ENCODE peak calls at places on chromosomes 5 and 9, in four cellular contexts. A is GM23248, J is fibroblast of lung, D is GM23338. V is an unnamed sample.

GRCh38 chr5:141521244-141521781 is 32.4 kb downstream of the PCDHGC5 start:
- DNase-seq in A (peak; percentile 98), J (peak; percentile 100), D (no peak), V (peak; percentile 70)

GRCh38 chr5:98510601-98511000 is 262.9 kb upstream of the RGMB start:
- DNase-seq in A (no peak), J (no peak), D (no peak), V (no peak)

GRCh38 chr5:72645447-72645846 is 138.2 kb upstream of the ZNF366 start:
- DNase-seq in A (no peak), J (no peak), D (no peak), V (no peak)

GRCh38 chr9:137301086-137301947 is 754 bp downstream of the NRARP start:
- DNase-seq in A (peak; percentile 59), J (peak; percentile 58), D (peak; percentile 77), V (peak; percentile 83)

GRCh38 chr5:115414406-115415142 is 118.1 kb upstream of the CCDC112 start:
- DNase-seq in A (peak; percentile 96), J (peak; percentile 94), D (no peak), V (peak; percentile 65)

GRCh38 chr5:140725799-140726471 is 25.7 kb downstream of the ZMAT2 start:
- DNase-seq in A (peak; percentile 95), J (peak; percentile 92), D (peak; percentile 90), V (peak; percentile 93)

GRCh38 chr5:95810305-95811125 is 12.0 kb downstream of the GLRX start:
- DNase-seq in A (no peak), J (peak; percentile 43), D (peak; percentile 28), V (no peak)

GRCh38 chr5:17218353-17219005 is 1.0 kb downstream of the BASP1 start:
- DNase-seq in A (peak; percentile 93), J (peak; percentile 74), D (peak; percentile 50), V (peak; percentile 49)

GRCh38 chr9:108609227-108609894 is 246.4 kb downstream of the ACTL7B start:
- DNase-seq in A (peak; percentile 66), J (peak; percentile 17), D (no peak), V (peak; percentile 5)

GRCh38 chr9:16262467-16263261 is 607.8 kb downstream of the BNC2 start:
- DNase-seq in A (no peak), J (peak; percentile 49), D (no peak), V (no peak)

GRCh38 chr9:36679710-36680109 is 107.0 kb downstream of the MELK start:
- DNase-seq in A (no peak), J (peak; percentile 60), D (no peak), V (no peak)

GRCh38 chr5:109063223-109063622 is 315.5 kb downstream of the FER start:
- DNase-seq in A (peak; percentile 74), J (peak; percentile 40), D (no peak), V (no peak)
- H3K4me2 ChIP-seq in A (peak overlapping the region; percentile 42), J (no peak overlapping the region), D (no peak overlapping the region), V (no peak overlapping the region)

GRCh38 chr5:120344181-120344580 is 119.9 kb upstream of the PRR16 start:
- DNase-seq in A (no peak), J (no peak), D (no peak), V (no peak)

GRCh38 chr5:120345947-120346346 is 118.2 kb upstream of the PRR16 start:
- DNase-seq in A (no peak), J (no peak), D (no peak), V (no peak)
- H4K20me1 ChIP-seq in A (no peaks in the 10 kb centered on the region), J (no peaks in the 10 kb centered on the region), D (no peaks in the 10 kb centered on the region), V (no peaks in the 10 kb centered on the region)

DNA sequence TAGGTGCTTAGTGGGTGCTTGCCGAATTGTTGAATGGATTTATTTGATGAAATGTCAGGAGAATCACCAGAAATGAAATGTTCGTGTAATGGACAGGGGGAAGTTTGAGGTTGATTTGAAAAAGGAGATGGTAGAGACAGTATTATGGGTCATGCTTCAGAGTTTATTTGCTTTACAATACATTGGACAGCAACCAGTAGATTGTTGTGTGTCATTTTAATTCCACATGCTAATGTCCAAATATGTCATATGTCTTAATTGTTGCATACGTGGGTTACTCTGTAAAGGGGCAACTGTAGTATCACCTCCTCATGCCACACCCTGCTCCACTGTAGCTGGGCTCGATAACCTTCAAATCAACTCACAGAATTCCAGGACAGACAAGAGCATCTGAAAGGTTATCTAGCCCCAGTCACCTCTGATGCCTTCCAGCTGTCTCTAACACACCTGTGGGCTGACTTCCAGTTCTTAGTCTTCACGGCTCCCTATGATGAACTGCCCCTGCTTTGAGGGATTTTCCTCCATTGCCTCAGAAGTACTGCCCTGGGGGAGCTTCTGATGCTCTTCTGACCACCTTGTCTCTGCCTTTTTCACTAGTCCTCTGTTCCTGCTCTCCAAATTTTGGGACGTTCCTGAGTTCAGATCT is 1.7 kb downstream of the PDCD1LG2 start:
- DNase-seq in A (peak; percentile 48), J (no peak), D (no peak), V (no peak)
- H3K4me1 ChIP-seq in A (peaks cover 54% of the 10 kb centered on the region), J (peaks cover 13% of the 10 kb centered on the region), D (no peaks in the 10 kb centered on the region), V (no peaks in the 10 kb centered on the region)

GRCh38 chr9:113746486-113746885 is 129.6 kb upstream of the ZNF618 start:
- DNase-seq in A (no peak), J (no peak), D (no peak), V (no peak)

GRCh38 chr9:113738898-113739604 is 137.1 kb upstream of the ZNF618 start:
- DNase-seq in A (peak; percentile 15), J (no peak), D (peak; percentile 64), V (no peak)

GRCh38 chr9:113738506-113738897 is 137.6 kb upstream of the ZNF618 start:
- DNase-seq in A (peak; percentile 12), J (no peak), D (peak; percentile 32), V (no peak)

GRCh38 chr9:113742878-113743277 is 133.2 kb upstream of the ZNF618 start:
- DNase-seq in A (no peak), J (no peak), D (no peak), V (no peak)

GRCh38 chr9:113742471-113742870 is 133.6 kb upstream of the ZNF618 start:
- DNase-seq in A (no peak), J (no peak), D (peak; percentile 50), V (no peak)
- H3K4me2 ChIP-seq in A (no peak overlapping the region), J (no peak overlapping the region), D (no peak overlapping the region), V (no peak overlapping the region)

GRCh38 chr5:134541736-134542376 is 16.4 kb downstream of the JADE2 start:
- DNase-seq in A (peak; percentile 46), J (no peak), D (peak; percentile 81), V (peak; percentile 64)

GRCh38 chr5:134547579-134547978 is 22.1 kb downstream of the JADE2 start:
- DNase-seq in A (peak; percentile 94), J (peak; percentile 85), D (no peak), V (peak; percentile 51)

GRCh38 chr5:134543820-134544692 is 18.6 kb downstream of the JADE2 start:
- DNase-seq in A (no peak), J (no peak), D (no peak), V (no peak)

GRCh38 chr5:134547999-134548626 is 22.6 kb downstream of the JADE2 start:
- DNase-seq in A (no peak), J (no peak), D (no peak), V (no peak)

DNA sequence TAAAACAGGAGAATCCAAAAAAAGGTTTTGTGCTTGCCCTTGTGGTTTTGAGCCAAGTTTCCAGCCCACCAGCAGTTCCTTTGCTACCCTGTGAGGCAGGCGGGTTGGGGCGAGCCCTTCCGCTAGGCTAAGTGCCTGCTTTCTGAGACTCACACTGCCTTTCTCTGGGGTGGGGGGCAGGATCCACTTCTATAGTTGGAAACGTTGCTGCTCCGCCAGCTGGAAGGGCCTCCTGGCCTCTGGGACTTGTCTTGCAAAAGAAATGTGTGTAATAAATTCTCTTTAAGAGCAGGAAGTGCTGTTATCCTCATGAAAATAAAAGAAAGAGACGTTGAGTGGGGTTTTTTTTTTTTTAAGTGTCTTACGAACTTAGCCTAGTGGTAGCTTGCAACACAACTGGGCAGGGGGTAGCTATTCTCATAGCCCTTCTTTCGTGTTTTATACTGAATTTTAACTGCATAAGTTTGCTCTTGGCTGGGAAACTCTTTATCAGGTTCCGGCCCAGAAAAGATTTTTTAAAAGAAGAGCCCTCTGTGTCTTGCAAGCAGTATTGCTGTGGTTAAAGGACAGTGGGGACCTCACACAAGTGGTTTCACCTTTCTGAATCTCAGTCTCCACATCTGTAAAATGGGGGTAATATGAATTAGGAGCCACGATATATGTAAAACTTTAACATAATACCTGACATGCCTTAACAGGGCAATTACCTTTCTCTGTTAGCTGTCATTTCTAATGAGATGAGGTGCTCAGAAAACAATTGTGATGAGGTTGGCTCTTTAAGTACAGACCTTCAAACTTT is 19.8 kb downstream of the JADE2 start:
- DNase-seq in A (no peak), J (no peak), D (no peak), V (no peak)
- H4K20me1 ChIP-seq in A (no peaks in the 10 kb centered on the region), J (no peaks in the 10 kb centered on the region), D (peaks cover 9% of the 10 kb centered on the region), V (peaks cover 14% of the 10 kb centered on the region)

GRCh38 chr5:172163346-172163745 is 24.7 kb downstream of the STK10 start:
- DNase-seq in A (peak; percentile 70), J (peak; percentile 34), D (no peak), V (no peak)
- H3K4me1 ChIP-seq in A (peaks cover 17% of the 10 kb centered on the region), J (peaks cover 14% of the 10 kb centered on the region), D (no peaks in the 10 kb centered on the region), V (peaks cover 11% of the 10 kb centered on the region)

DNA sequence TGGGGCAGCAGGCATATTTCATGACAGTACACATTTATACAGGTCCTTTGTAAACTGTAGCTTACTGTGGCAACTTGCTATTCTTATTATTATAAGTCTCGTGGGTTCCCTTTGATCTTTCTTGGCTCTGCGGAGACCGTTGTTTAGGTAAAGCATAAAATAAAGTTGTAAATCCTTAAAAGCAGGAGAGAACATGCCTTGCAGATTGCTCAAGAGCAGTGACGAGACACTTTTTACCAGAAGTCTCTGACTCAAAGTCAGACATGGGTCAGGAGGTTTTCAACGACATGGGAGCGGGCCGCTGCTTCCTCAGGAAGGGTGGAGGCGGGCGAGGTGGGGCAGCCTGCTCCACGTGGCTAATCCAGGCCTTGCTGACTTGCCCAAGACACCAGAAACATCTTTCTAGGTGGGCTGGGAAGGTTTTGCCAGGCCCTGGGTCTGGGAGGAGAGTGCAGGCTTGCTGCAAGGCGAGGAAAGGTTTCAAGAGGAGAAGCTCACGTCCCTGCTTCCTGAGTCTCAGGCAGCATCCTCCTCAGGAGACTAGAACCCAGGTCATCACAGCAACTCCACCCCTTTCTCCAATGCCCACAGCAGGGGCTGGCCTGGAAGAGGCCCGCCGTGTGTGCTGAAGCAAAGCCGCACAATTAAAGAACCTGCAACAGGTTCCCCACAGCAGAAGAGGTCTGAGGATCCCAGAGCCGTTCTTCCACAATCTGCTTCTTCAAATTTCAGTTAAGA is 6.5 kb downstream of the TBC1D2 start:
- DNase-seq in A (peak; percentile 98), J (peak; percentile 97), D (no peak), V (peak; percentile 82)
- H3K4me2 ChIP-seq in A (peak overlapping the region; percentile 39), J (no peak overlapping the region), D (no peak overlapping the region), V (no peak overlapping the region)

GRCh38 chr9:126842220-126842842 is 18.1 kb upstream of the ZBTB34 start:
- DNase-seq in A (no peak), J (no peak), D (no peak), V (no peak)

GRCh38 chr9:126838895-126839294 is 21.5 kb upstream of the ZBTB34 start:
- DNase-seq in A (no peak), J (no peak), D (no peak), V (no peak)

GRCh38 chr9:126836216-126836615 is 24.2 kb upstream of the ZBTB34 start:
- DNase-seq in A (no peak), J (peak; percentile 54), D (no peak), V (no peak)

GRCh38 chr9:126838055-126838811 is 22.2 kb upstream of the ZBTB34 start:
- DNase-seq in A (no peak), J (no peak), D (no peak), V (no peak)

DNA sequence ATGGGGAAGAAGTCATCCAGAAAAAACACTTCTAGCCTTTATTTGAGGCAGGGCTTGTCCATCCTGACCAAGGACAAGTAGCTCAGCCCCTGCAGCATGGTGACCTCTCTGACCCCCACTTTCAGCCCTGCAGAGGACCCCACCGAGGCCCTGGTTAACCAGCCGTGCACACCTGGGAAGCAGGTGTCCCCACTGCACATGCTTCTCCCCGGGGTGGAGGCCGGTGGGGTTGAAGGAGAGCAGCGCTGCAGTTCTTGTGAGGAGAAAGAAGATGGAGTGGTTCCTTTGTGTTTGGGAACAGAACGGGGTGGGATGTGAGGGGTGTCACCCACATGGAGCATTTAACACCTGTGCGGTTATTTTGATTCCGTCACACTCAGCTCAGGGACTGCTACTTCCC is 21.1 kb upstream of the ZBTB34 start:
- DNase-seq in A (no peak), J (no peak), D (no peak), V (no peak)
- H4K20me1 ChIP-seq in A (no peaks in the 10 kb centered on the region), J (no peaks in the 10 kb centered on the region), D (peaks cover 9% of the 10 kb centered on the region), V (peaks cover 25% of the 10 kb centered on the region)

V was measured in hepatocyte.